ENCODE peak calls at places on chromosomes 16 and 17, in five cellular contexts. E is fibroblast of villous mesenchyme, R is nephron progenitor cell, X is brain microvascular endothelial cell, Z is Calu3. W is an unnamed sample.

GRCh38 chr16:75086281-75086680 is 30.3 kb downstream of the LDHD start:
- DNase-seq in E (peak; percentile 39), R (no peak), X (no peak), Z (no peak), W (no peak)

GRCh38 chr16:65624696-65625095 is 502.8 kb upstream of the CDH11 start:
- DNase-seq in E (peak; percentile 45), R (no peak), X (no peak), Z (no peak), W (no peak)

GRCh38 chr17:79529661-79530081 is 81.2 kb downstream of the RBFOX3 start:
- DNase-seq in E (no peak), R (no peak), X (no peak), Z (no peak), W (peak; percentile 76)

GRCh38 chr17:42779304-42779941 is 987 bp upstream of the WNK4 start:
- DNase-seq in E (no peak), R (no peak), X (no peak), Z (no peak), W (no peak)

GRCh38 chr16:19884611-19885455 is at the start of gene GPRC5B:
- DNase-seq in E (peak; percentile 42), R (peak; percentile 78), X (no peak), Z (peak; percentile 74), W (no peak)

GRCh38 chr17:73613947-73614655 is 30.1 kb downstream of the SDK2 start:
- DNase-seq in E (no peak), R (peak; percentile 42), X (no peak), Z (no peak), W (peak; percentile 42)

GRCh38 chr17:70136131-70136530 is 33.2 kb upstream of the KCNJ2 start:
- DNase-seq in E (no peak), R (no peak), X (no peak), Z (no peak), W (no peak)

GRCh38 chr16:27273670-27274522 is 5.3 kb upstream of the NSMCE1 start:
- DNase-seq in E (no peak), R (no peak), X (peak; percentile 49), Z (peak; percentile 49), W (no peak)

GRCh38 chr16:81442220-81442908 is 2.2 kb upstream of the CMIP start:
- DNase-seq in E (no peak), R (no peak), X (no peak), Z (no peak), W (no peak)

GRCh38 chr17:68431045-68431608 is 26.2 kb downstream of the WIPI1 start:
- DNase-seq in E (no peak), R (no peak), X (no peak), Z (no peak), W (no peak)

GRCh38 chr17:68432086-68432864 is 25.0 kb downstream of the WIPI1 start:
- DNase-seq in E (no peak), R (no peak), X (no peak), Z (no peak), W (no peak)

GRCh38 chr17:68429881-68430280 is 27.4 kb downstream of the WIPI1 start:
- DNase-seq in E (no peak), R (no peak), X (no peak), Z (no peak), W (no peak)

GRCh38 chr17:68433211-68433610 is 24.1 kb downstream of the WIPI1 start:
- DNase-seq in E (no peak), R (no peak), X (no peak), Z (no peak), W (no peak)

DNA sequence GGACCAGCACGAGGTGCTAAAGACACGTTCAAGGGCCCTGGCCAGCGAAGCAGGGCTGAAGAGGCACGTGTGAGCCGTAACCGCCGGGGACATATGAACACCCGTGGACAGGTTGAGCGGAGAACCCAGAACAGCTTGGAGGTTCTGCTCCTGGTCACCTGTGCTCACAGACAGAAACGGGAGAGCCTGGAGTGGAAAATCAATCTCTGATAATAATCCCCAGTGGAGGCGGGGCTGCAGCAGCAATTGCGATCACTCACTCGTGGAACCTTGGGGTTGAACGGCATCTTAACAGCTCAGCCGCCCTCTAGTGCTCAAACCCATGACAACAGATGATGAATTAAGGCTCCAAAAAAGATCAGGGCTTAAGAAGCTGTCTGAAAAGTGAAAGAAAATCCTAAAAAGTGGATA is 25.6 kb downstream of the WIPI1 start:
- DNase-seq in E (peak; percentile 35), R (peak; percentile 29), X (peak; percentile 35), Z (no peak), W (no peak)
- TF ChIP-seq CTCF in E (peak; percentile 45), R (peak; percentile 27), X (peak; percentile 56), Z (no peak), W (peak; percentile 61)

GRCh38 chr16:88614818-88615580 is 23.4 kb upstream of the IL17C start:
- DNase-seq in E (no peak), R (no peak), X (no peak), Z (no peak), W (no peak)

GRCh38 chr16:88613293-88613692 is 25.1 kb upstream of the IL17C start:
- DNase-seq in E (no peak), R (no peak), X (no peak), Z (no peak), W (no peak)

GRCh38 chr16:88616320-88616719 is 22.1 kb upstream of the IL17C start:
- DNase-seq in E (no peak), R (no peak), X (no peak), Z (peak; percentile 97), W (no peak)

GRCh38 chr16:88616736-88617135 is 21.6 kb upstream of the IL17C start:
- DNase-seq in E (no peak), R (no peak), X (no peak), Z (no peak), W (no peak)

DNA sequence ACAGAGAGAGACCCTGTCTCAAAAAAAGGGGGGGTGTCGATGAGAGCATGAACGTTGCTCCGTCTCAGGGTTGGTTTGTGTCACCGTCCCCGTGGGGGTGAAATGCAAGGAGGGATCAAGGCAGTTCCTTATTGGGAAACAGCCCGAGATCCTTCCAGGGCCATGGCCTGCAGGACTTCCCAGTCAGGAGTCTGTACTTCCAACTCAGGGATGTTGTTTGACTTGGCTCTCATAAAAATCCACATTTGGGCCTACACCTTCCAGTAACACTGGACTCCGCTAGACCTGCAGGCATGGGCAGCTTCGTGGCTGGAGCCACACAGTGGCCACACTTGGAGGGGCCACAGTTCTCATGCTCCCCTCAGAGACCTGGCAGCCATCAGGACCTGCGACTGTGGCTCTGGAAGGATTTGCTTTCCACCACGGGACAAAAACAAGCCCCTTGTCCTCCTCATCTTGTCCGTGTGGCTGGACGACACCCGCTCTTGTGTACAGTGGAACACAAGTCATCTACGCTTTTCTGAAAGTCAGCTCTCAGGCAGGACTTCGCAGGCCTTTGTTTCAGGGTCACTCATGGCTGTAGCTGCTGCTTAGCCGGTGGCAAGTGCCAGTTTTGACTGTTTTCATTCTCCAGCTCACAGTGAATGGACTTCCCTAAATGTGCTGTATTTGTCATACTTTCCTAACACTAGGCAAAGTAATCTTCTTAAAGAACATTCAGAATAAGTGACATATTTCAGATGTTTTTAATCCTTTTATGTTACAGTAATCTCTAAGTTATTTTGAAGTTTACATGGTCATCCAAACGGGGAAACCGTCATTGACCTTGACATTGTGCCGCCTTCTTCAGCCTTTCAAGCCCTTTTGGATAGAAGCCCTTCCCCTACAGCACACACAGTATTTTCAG is 24.2 kb upstream of the IL17C start:
- DNase-seq in E (no peak), R (no peak), X (no peak), Z (no peak), W (no peak)
- TF ChIP-seq CTCF in E (no peak), R (no peak), X (no peak), Z (no peak), W (no peak)

DNA sequence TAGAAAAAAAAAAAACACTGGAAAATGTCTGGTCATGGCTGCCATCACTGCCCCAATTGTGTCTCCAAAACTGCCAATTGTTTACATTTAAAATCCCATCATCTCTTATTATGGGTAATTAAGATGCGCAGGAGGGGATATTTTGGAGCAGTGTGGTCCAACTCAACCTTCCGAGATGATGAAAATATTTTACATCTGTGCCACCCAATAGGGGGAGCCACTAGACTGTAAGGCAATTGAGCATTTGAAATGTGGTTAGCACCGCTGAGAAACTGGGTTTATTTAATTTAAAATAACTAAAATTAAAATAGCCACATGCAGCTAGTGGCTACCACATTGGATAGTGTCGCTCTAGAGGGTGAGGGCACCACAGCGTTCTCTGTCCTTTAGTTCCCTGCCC is 3.6 kb downstream of the MPO start:
- DNase-seq in E (peak; percentile 8), R (no peak), X (peak; percentile 7), Z (no peak), W (no peak)
- TF ChIP-seq CTCF in E (peak; percentile 30), R (peak; percentile 30), X (peak; percentile 51), Z (peak; percentile 16), W (peak; percentile 59)

GRCh38 chr17:54900457-54901229 is at the start of gene TOM1L1:
- DNase-seq in E (peak; percentile 68), R (peak; percentile 82), X (peak; percentile 47), Z (peak; percentile 84), W (peak; percentile 91)
- TF ChIP-seq CTCF in E (no peak), R (no peak), X (peak; percentile 30), Z (no peak), W (peak; percentile 66)

GRCh38 chr17:410674-411401 is 58.2 kb upstream of the RPH3AL start:
- DNase-seq in E (peak; percentile 11), R (no peak), X (no peak), Z (peak; percentile 5), W (no peak)
- TF ChIP-seq CTCF in E (peak; percentile 5), R (no peak), X (peak; percentile 22), Z (no peak), W (no peak)

GRCh38 chr17:44628234-44629188 is 27.8 kb upstream of the MEIOC start:
- DNase-seq in E (peak; percentile 70), R (peak; percentile 87), X (no peak), Z (no peak), W (no peak)

GRCh38 chr17:44627513-44627912 is 28.8 kb upstream of the MEIOC start:
- DNase-seq in E (no peak), R (no peak), X (no peak), Z (no peak), W (no peak)

DNA sequence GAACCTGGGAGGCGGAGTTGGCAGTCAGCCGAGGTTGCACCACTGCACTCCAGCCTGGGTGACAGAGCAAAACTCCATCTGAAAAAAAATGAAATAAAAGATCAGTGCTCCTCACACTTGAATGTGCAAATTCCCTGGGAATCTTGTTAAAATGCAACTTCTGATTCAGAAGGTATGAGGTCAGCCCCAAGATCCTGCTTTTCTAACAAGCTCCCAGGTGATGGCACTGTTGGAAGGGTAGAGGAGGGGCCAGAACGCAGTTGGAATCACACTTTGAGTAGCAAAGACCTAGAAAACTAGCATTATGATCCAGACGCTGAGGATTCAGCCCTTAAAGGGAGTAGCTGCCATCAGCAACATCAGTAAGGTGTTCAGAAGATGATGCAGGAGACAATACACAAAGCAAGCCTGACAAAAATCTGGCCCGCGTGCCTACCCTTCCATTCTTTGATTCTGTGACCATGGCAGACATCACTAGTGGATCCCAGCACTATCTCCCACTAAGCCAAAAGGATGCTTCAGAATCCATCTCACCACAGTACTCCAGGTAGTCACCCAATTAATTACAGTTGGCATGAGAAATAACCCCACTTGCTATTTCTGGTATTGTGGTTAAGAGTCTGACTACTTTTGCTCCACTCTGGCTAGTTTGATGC is 33.1 kb upstream of the MEIOC start:
- DNase-seq in E (no peak), R (no peak), X (no peak), Z (no peak), W (no peak)
- TF ChIP-seq CTCF in E (no peak), R (no peak), X (peak; percentile 10), Z (no peak), W (peak; percentile 24)

GRCh38 chr16:69160192-69160591 is 26.8 kb upstream of the SNTB2 start:
- DNase-seq in E (no peak), R (no peak), X (no peak), Z (no peak), W (no peak)

GRCh38 chr16:69157189-69157588 is 24.7 kb downstream of the UTP4 start:
- DNase-seq in E (no peak), R (no peak), X (no peak), Z (no peak), W (no peak)
- TF ChIP-seq CTCF in E (no peak), R (no peak), X (no peak), Z (no peak), W (no peak)